ENCODE peak calls at places on chromosome X, in six cellular contexts. O is Peyer's patch, I is GM12878, M is A549, K is left lung, Z is adrenal gland. R is an unnamed sample.

GRCh38 chrX:39718951-39719350 is 378.8 kb downstream of the BCOR start:
- DNase-seq in Z (no peak), O (no peak), M (no peak), I (no peak), K (no peak), R (no peak)

GRCh38 chrX:1182211-1182610 is 30.2 kb downstream of the CRLF2 start:
- DNase-seq in I (no peak), M (no peak), K (no peak), O (no peak), Z (no peak), R (no peak)

GRCh38 chrX:132956421-132957210 is 1.8 kb downstream of the HS6ST2 start:
- DNase-seq in K (no peak), Z (no peak), O (no peak), M (no peak), I (no peak), R (peak; percentile 51)

GRCh38 chrX:29690061-29690460 is 525.3 kb upstream of the MAGEB2 start:
- DNase-seq in I (no peak), K (no peak), M (no peak), O (no peak), Z (no peak), R (no peak)

GRCh38 chrX:44244008-44244407 is 99.5 kb downstream of the EFHC2 start:
- DNase-seq in K (no peak), O (no peak), I (no peak), M (no peak), Z (no peak), R (no peak)

GRCh38 chrX:638482-639131 is 8.0 kb downstream of the SHOX start:
- DNase-seq in Z (no peak), O (peak; percentile 57), M (no peak), I (no peak), K (no peak), R (no peak)

GRCh38 chrX:100264200-100264599 is 145.9 kb downstream of the PCDH19 start:
- DNase-seq in O (no peak), Z (no peak), K (no peak), I (peak; percentile 45), M (no peak), R (no peak)

GRCh38 chrX:125532411-125533089 is 212.9 kb downstream of the TEX13C start:
- DNase-seq in I (no peak), K (no peak), Z (no peak), M (no peak), O (no peak), R (no peak)

GRCh38 chrX:56343664-56344063 is 111.5 kb downstream of the KLF8 start:
- DNase-seq in M (no peak), O (no peak), Z (no peak), I (no peak), K (no peak), R (no peak)

GRCh38 chrX:82775426-82775825 is 732.7 kb upstream of the POU3F4 start:
- DNase-seq in O (no peak), K (no peak), Z (no peak), I (no peak), M (no peak), R (no peak)

GRCh38 chrX:104309169-104309568 is 54.4 kb upstream of the ESX1 start:
- DNase-seq in Z (no peak), I (no peak), K (no peak), M (no peak), O (no peak), R (no peak)

GRCh38 chrX:17967888-17968287 is 106.8 kb upstream of the RAI2 start:
- DNase-seq in Z (no peak), O (no peak), I (no peak), K (no peak), M (no peak), R (no peak)

DNA sequence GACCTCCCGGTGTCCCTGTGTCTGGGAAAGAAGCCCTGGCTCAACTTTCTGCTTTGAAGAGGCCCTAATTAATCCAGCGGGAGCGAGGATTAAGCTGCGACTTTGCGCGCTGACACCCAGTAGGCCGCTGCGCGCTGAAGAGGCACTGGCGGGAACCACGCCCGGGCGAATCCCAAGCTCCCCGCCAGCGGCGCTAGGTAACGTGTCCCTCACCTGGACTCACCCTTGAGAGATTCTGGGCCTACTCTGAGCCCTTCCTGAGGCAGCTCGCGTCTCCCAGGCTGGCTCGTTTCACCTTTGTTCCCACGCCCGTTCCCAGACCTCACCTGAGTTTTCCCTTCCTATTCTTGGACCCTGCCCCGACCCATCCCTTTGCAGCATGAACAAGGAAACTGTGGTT is 616 bp upstream of the KLHL34 start:
- DNase-seq in I (no peak), M (no peak), Z (no peak), K (peak; percentile 31), O (peak; percentile 71), R (peak; percentile 29)
- H3K4me3 ChIP-seq in I (no peak overlapping the region), M (no peak overlapping the region), Z (no peak overlapping the region), K (no peak overlapping the region), O (peak overlapping the region; percentile 28), R (peak overlapping the region; percentile 9)

GRCh38 chrX:21963736-21964135 is 23.2 kb downstream of the SMS start:
- DNase-seq in M (no peak), K (no peak), Z (no peak), I (no peak), O (no peak), R (no peak)
- H3K27ac ChIP-seq in M (no peak overlapping the region), K (no peak overlapping the region), Z (no peak overlapping the region), I (no peak overlapping the region), O (no peak overlapping the region), R (peak overlapping the region; percentile 42)

GRCh38 chrX:9467181-9467580 is 2.3 kb downstream of the TBL1X start:
- DNase-seq in K (no peak), I (no peak), M (no peak), O (no peak), Z (no peak), R (no peak)
- H3K4me3 ChIP-seq in K (no peak overlapping the region), I (no peak overlapping the region), M (no peak overlapping the region), O (no peak overlapping the region), Z (no peak overlapping the region), R (no peak overlapping the region)

DNA sequence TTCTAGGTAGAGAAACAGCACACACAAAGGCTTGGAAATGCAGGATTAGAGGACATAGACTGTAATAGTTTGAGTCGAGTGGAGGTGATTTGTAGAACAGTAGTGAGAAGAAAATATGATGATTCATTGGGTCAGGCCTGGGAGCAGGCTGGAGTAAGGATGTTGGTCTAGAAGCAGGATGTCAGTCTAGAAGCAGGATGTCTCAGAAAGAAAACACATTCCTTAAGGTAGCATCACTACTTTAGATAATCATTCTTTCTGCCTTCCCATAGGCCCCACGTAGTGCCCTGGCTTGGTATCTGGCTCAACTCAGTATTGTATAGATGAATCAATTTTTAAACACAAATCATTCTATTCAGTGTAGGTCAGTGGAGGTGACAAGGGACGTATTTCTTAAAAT is 11.2 kb upstream of the DACH2 start:
- DNase-seq in I (no peak), Z (no peak), K (no peak), O (no peak), M (no peak), R (no peak)
- H3K27ac ChIP-seq in I (no peak overlapping the region), Z (no peak overlapping the region), K (no peak overlapping the region), O (no peak overlapping the region), M (no peak overlapping the region), R (no peak overlapping the region)

GRCh38 chrX:48474581-48474980 is 1.4 kb upstream of the FTSJ1 start:
- DNase-seq in O (no peak), M (no peak), Z (no peak), K (no peak), I (no peak), R (no peak)
- H3K4me3 ChIP-seq in O (no peak overlapping the region), M (peak overlapping the region; percentile 89), Z (no peak overlapping the region), K (no peak overlapping the region), I (no peak overlapping the region), R (no peak overlapping the region)

GRCh38 chrX:120719622-120720021 is 89.8 kb upstream of the C1GALT1C1 start:
- DNase-seq in Z (no peak), K (no peak), M (no peak), O (no peak), I (no peak), R (no peak)

DNA sequence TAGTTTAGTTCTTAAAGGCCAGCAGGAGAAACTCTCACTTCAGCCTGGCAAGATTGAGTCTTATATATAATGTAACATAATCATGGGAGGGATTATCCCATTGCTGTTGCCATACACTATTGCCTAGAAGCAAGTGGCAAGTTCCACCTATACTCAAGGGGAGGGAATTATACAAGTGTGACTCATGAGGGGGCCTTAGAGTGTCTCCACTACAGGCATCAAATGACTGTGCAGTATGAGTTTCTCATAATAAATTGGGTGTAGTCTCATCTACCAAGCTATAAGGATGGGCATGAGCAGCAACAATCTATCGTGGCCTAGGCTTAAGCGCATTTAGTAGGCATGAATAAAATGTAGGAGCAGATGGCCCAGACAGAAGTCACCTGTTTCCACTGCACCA is 89.1 kb upstream of the C1GALT1C1 start:
- DNase-seq in K (no peak), M (no peak), O (no peak), I (no peak), Z (no peak), R (no peak)
- H3K27ac ChIP-seq in K (no peak overlapping the region), M (no peak overlapping the region), O (no peak overlapping the region), I (no peak overlapping the region), Z (no peak overlapping the region), R (no peak overlapping the region)

GRCh38 chrX:57977992-57978391 is 67.7 kb upstream of the ZXDA start:
- DNase-seq in I (no peak), M (no peak), O (no peak), Z (no peak), K (no peak), R (no peak)
- H3K4me3 ChIP-seq in I (no peak overlapping the region), M (no peak overlapping the region), O (no peak overlapping the region), Z (no peak overlapping the region), K (no peak overlapping the region), R (no peak overlapping the region)

DNA sequence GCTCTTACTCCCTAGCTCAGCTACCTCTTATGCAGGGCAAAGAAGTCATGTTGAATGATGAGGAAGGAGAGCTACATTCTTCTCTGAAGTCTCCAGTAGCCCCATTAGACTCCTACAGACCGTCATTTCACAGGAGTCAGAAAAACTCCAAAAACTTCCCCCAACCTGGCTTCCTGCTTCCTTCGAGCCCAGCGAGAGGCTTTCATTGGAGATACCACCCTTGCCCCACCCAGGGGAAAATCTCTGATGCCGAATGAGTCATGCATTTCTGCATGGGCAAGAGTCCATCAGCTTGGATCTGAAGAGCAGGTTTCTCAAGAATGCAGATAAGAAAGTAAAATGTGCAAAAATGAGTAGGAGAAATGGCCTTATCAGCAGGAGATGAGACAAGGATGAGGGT is 53.0 kb downstream of the ARSF start:
- DNase-seq in K (no peak), Z (no peak), I (no peak), O (no peak), M (peak; percentile 2), R (no peak)
- H3K27ac ChIP-seq in K (no peak overlapping the region), Z (no peak overlapping the region), I (no peak overlapping the region), O (no peak overlapping the region), M (no peak overlapping the region), R (no peak overlapping the region)

DNA sequence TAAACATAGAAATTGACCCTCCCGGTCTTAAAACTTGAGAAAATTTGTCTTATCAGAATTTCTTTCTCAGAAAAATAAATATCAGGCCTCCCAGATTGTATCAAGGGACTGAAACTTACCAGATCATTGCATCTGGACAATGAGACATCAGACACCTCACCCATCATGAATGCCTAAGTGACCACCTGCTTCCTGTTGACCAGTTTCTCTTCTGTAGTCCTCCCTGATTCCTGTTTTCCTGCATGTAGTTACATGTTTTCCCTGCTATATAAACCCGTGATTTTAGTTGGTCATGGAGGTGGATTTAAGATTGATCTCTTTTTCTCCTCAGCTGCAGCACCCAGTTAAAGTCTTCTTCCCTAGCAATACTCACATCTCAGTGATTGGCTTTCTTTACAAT is 548.1 kb downstream of the PPP4R3C start:
- DNase-seq in M (no peak), O (no peak), I (no peak), K (no peak), Z (no peak), R (no peak)
- H3K4me3 ChIP-seq in M (no peak overlapping the region), O (no peak overlapping the region), I (no peak overlapping the region), K (no peak overlapping the region), Z (no peak overlapping the region), R (no peak overlapping the region)